ENCODE peak calls at places on chromosomes 16 and 17, in four cellular contexts. Y is body of pancreas, W is mucosa of descending colon, L is HepG2. O is an unnamed sample.
A peak's percentile ranks its signal among the peaks of the same experiment; 100 is the strongest.

GRCh38 chr16:49183911-49184310 is 97.7 kb downstream of the CBLN1 start:
- DNase-seq in Y (peak; percentile 20), W (peak; percentile 59), L (peak; percentile 20), O (no peak)

GRCh38 chr16:35194681-35195080 is 1735.3 kb downstream of the TP53TG3F start:
- DNase-seq in Y (no peak), W (no peak), L (no peak), O (no peak)

GRCh38 chr17:13153036-13153435 is 135.2 kb upstream of the ELAC2 start:
- DNase-seq in Y (no peak), W (no peak), L (no peak), O (no peak)

GRCh38 chr17:72724375-72724774 is 368.1 kb downstream of the SLC39A11 start:
- DNase-seq in Y (no peak), W (no peak), L (no peak), O (no peak)

GRCh38 chr17:3659541-3660111 is 8.8 kb downstream of the TAX1BP3 start:
- DNase-seq in Y (peak; percentile 72), W (peak; percentile 72), L (no peak), O (no peak)

GRCh38 chr16:35176449-35176848 is 1717.0 kb downstream of the TP53TG3F start:
- DNase-seq in Y (no peak), W (no peak), L (no peak), O (no peak)

GRCh38 chr17:47192549-47192948 is 3.5 kb upstream of the CDC27 start:
- DNase-seq in Y (no peak), W (no peak), L (no peak), O (no peak)

GRCh38 chr17:17906418-17907215 is 65.6 kb downstream of the TOM1L2 start:
- DNase-seq in Y (no peak), W (no peak), L (no peak), O (peak; percentile 56)

GRCh38 chr17:8896641-8897635 is 29.5 kb upstream of the PIK3R6 start:
- DNase-seq in Y (no peak), W (no peak), L (no peak), O (no peak)

GRCh38 chr16:11793840-11794239 is 3.2 kb downstream of the ZC3H7A start:
- DNase-seq in Y (no peak), W (peak; percentile 61), L (no peak), O (peak; percentile 27)

GRCh38 chr17:21119247-21119944 is 7.4 kb upstream of the DHRS7B start:
- DNase-seq in Y (peak; percentile 79), W (peak; percentile 69), L (peak; percentile 53), O (no peak)

GRCh38 chr17:46876353-46876887 is 25.0 kb downstream of the WNT9B start:
- DNase-seq in Y (peak; percentile 93), W (peak; percentile 85), L (peak; percentile 53), O (peak; percentile 89)

GRCh38 chr17:77312786-77313599 is 172.2 kb downstream of the SEC14L1 start:
- DNase-seq in Y (peak; percentile 47), W (peak; percentile 75), L (peak; percentile 66), O (peak; percentile 90)

GRCh38 chr16:13919330-13919682 is 648 bp upstream of the ERCC4 start:
- DNase-seq in Y (peak; percentile 41), W (no peak), L (peak; percentile 70), O (no peak)

GRCh38 chr17:216625-217024 is 35.2 kb upstream of the DOC2B start:
- DNase-seq in Y (no peak), W (no peak), L (no peak), O (no peak)

GRCh38 chr16:67428146-67428731 is 2.7 kb upstream of the HSD11B2 start:
- DNase-seq in Y (peak; percentile 84), W (peak; percentile 87), L (peak; percentile 81), O (peak; percentile 77)

GRCh38 chr16:54817432-54817831 is 113.2 kb upstream of the IRX5 start:
- DNase-seq in Y (no peak), W (no peak), L (peak; percentile 6), O (no peak)

GRCh38 chr16:17305694-17306093 is 165.1 kb downstream of the XYLT1 start:
- DNase-seq in Y (no peak), W (no peak), L (no peak), O (no peak)

GRCh38 chr17:28334176-28334575 is 1.1 kb downstream of the IFT20 start:
- DNase-seq in Y (no peak), W (no peak), L (no peak), O (no peak)

GRCh38 chr16:4660454-4661007 is 32.8 kb upstream of the NUDT16L1 start:
- DNase-seq in Y (peak; percentile 64), W (peak; percentile 65), L (peak; percentile 84), O (no peak)

GRCh38 chr17:66831383-66832220 is 3.3 kb upstream of the CACNG5 start:
- DNase-seq in Y (no peak), W (no peak), L (no peak), O (no peak)

GRCh38 chr17:7043544-7044268 is at the start of gene SLC16A11:
- DNase-seq in Y (peak; percentile 61), W (peak; percentile 71), L (no peak), O (no peak)

GRCh38 chr16:47461598-47462266 is 601 bp downstream of the PHKB start:
- DNase-seq in Y (peak; percentile 68), W (no peak), L (peak; percentile 68), O (no peak)

GRCh38 chr17:63438092-63439051 is 7.7 kb downstream of the CYB561 start:
- DNase-seq in Y (no peak), W (no peak), L (no peak), O (peak; percentile 87)

GRCh38 chr17:63437287-63438091 is 8.6 kb downstream of the CYB561 start:
- DNase-seq in Y (peak; percentile 79), W (peak; percentile 38), L (no peak), O (peak; percentile 86)

GRCh38 chr17:63435681-63436522 is 10.2 kb downstream of the CYB561 start:
- DNase-seq in Y (peak; percentile 73), W (peak; percentile 68), L (no peak), O (peak; percentile 84)

GRCh38 chr17:63434951-63435571 is 11.0 kb downstream of the CYB561 start:
- DNase-seq in Y (peak; percentile 93), W (peak; percentile 82), L (no peak), O (peak; percentile 81)

DNA sequence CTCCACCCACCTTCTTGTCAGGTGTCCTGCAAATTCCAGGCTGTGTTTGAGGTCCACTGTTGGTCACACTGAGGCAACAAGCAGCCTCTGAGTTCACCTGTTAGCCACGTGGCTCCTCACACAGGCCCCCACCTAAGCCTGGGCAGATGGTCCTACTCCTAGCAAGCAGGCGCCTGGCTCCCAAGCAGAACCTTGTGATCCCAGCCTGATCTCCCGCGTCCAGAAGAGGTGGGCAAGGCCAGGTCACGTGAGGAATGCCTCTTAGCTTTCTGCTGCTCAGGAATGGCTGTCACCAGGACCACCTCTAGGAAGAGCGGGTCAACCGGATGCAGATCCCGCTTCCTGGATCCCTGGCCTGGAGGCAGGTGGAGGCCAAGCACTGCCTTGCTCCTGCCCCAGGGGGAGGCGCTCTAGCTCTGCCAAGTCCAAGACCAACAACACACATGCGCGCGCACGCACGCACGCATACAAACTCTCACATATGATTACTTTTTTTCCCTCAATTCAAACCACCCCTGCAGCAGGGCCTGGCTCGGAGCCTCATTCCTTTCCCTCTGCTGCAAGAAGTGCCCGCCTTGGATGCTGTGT is 9.5 kb downstream of the CYB561 start:
- DNase-seq in Y (peak; percentile 85), W (peak; percentile 33), L (no peak), O (peak; percentile 79)
- TF ChIP-seq CTCF in Y (peak; percentile 48), W (no peak), L (peak; percentile 63), O (peak; percentile 40)

DNA sequence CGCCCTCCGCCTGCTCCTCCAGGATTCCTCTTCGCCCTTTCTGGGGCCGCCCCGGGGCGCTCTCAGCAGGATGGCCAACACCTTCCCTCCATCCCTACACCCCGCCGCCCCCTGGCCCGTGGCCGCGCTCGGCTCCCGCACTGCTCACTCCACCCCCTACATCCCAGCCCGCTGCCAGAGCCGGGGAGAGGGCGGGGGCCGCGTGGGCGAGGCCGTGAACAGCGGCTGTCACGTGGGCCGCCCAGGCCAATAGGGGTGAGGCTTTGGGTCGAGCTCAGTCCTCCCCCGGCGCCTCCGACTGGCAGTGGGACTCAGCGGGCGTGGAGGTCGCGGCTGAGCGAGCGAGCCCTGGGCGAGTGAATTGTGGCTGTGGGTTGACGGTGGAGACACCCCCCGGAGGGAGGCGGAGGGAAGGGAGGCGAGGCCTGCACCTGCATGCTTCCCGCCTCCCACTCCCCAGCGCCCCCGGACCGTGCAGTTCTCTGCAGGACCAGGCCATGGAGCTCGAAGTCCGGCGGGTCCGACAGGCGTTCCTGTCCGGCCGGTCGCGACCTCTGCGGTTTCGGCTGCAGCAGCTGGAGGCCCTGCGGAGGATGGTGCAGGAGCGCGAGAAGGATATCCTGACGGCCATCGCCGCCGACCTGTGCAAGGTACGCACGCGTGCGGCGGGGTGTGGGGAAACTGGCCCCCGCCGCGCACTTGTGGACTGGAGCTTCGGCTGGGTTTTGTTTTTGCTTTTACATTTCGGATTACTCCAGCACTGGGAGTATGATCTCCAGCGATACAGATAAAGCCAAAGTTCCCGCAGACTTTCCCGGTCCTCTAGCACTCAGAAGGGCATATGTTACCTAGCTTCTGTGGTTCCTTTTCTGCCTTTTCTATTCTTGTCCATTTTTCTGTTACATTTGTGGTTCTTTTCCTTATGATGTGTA is at the start of gene ALDH3A2:
- DNase-seq in Y (peak; percentile 97), W (peak; percentile 97), L (peak; percentile 95), O (peak; percentile 98)
- TF ChIP-seq CTCF in Y (peak; percentile 29), W (no peak), L (peak; percentile 82), O (peak; percentile 68)

GRCh38 chr17:79757140-79757745 is 20.7 kb upstream of the CBX2 start:
- DNase-seq in Y (no peak), W (no peak), L (no peak), O (peak; percentile 49)

GRCh38 chr17:79754359-79754758 is 23.6 kb upstream of the CBX2 start:
- DNase-seq in Y (no peak), W (no peak), L (no peak), O (peak; percentile 24)

GRCh38 chr17:79752175-79752574 is 21.4 kb downstream of the ENPP7 start:
- DNase-seq in Y (no peak), W (no peak), L (no peak), O (peak; percentile 68)

GRCh38 chr17:79758260-79758659 is 19.7 kb upstream of the CBX2 start:
- DNase-seq in Y (no peak), W (no peak), L (no peak), O (no peak)

GRCh38 chr17:79755591-79755990 is 22.4 kb upstream of the CBX2 start:
- DNase-seq in Y (no peak), W (no peak), L (no peak), O (peak; percentile 69)
- TF ChIP-seq CTCF in Y (no peak), W (no peak), L (no peak), O (no peak)

GRCh38 chr16:68596266-68596665 is 48.8 kb upstream of the CDH3 start:
- DNase-seq in Y (no peak), W (no peak), L (no peak), O (no peak)

GRCh38 chr16:68590201-68590994 is 51.3 kb downstream of the ZFP90 start:
- DNase-seq in Y (peak; percentile 68), W (peak; percentile 75), L (peak; percentile 60), O (peak; percentile 95)

DNA sequence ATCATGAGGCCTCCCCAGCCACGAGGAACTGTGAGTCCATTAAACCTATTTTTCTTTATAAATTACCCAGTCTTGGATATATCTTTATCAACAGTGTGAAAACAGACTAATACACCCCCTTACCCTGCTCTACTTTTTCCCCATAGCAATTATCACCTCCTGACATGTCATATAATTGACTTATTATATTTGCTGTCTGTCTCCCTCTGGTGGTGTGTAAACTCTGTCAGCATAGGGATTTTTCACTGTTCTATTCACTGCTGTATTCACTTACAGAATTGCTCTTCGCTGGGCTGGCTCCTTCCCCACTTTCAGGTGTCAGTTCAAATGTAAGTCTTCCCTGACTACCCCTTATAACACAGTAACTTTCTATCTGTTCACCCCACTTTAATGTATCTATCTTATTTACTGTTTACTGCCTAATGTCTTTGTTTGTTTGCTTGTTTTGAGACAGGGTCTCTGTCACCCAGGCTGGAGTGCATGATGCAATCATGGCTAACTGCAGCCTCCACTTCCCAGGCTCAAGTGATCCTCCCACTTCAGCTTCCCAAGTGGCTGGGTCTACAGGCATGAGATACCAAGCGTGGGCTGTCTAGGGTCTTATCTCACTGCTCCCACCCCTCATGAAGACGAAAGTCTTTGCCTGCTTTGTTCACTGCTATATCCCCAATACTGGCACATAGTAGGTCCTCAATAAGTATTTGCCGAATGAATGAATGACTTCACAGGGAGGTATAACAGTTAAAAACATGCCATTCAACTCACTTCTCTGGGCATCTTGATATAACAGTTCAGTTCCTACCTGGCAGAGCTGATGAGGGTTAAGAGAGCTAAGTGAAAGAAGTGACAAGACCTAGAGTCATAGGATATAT is 52.4 kb upstream of the CDH3 start:
- DNase-seq in Y (no peak), W (no peak), L (peak; percentile 21), O (no peak)
- TF ChIP-seq CTCF in Y (peak; percentile 20), W (no peak), L (peak; percentile 24), O (peak; percentile 72)